ENCODE peak calls at places on chromosome 2, in five cellular contexts. I is uterus, A is IMR-90, Q is psoas muscle, U is H7. S is an unnamed sample. For H3K36me3, the result is how much of the 10 kb centered on the place peaks cover.

GRCh38 chr2:172878260-172878659 is 142.6 kb downstream of the RAPGEF4 start:
- DNase-seq in U (no peak), A (peak), Q (no peak), I (no peak), S (no peak)

GRCh38 chr2:210269148-210269547 is 43.9 kb upstream of the ACADL start:
- DNase-seq in I (no peak), Q (no peak), A (no peak), U (peak), S (no peak)

GRCh38 chr2:67625671-67626070 is 228.5 kb downstream of the ETAA1 start:
- DNase-seq in A (peak), U (no peak), Q (no peak), I (no peak), S (no peak)

GRCh38 chr2:795245-796041 is 118.2 kb upstream of the TMEM18 start:
- DNase-seq in Q (peak), I (peak), A (no peak), U (no peak), S (no peak)

GRCh38 chr2:33207336-33207735 is 260.6 kb downstream of the LTBP1 start:
- DNase-seq in Q (no peak), U (no peak), I (no peak), A (no peak), S (no peak)

GRCh38 chr2:207341816-207342215 is 176.1 kb upstream of the KLF7 start:
- DNase-seq in I (no peak), Q (no peak), A (no peak), U (no peak), S (no peak)

GRCh38 chr2:98444436-98445166 is at the start of gene INPP4A:
- DNase-seq in I (peak), Q (peak), A (peak), U (peak), S (peak)

GRCh38 chr2:218393750-218394290 is 5.8 kb upstream of the CTDSP1 start:
- DNase-seq in Q (no peak), A (no peak), U (peak), I (no peak), S (no peak)

GRCh38 chr2:119253114-119253702 is 29.6 kb downstream of the STEAP3 start:
- DNase-seq in I (no peak), Q (no peak), A (peak), U (no peak), S (no peak)

GRCh38 chr2:70888925-70889715 is 46.6 kb upstream of the ATP6V1B1 start:
- DNase-seq in I (no peak), A (no peak), U (peak), Q (no peak), S (peak)

GRCh38 chr2:173750332-173750731 is 214.8 kb downstream of the SP3 start:
- DNase-seq in I (no peak), A (peak), U (peak), Q (no peak), S (peak)

DNA sequence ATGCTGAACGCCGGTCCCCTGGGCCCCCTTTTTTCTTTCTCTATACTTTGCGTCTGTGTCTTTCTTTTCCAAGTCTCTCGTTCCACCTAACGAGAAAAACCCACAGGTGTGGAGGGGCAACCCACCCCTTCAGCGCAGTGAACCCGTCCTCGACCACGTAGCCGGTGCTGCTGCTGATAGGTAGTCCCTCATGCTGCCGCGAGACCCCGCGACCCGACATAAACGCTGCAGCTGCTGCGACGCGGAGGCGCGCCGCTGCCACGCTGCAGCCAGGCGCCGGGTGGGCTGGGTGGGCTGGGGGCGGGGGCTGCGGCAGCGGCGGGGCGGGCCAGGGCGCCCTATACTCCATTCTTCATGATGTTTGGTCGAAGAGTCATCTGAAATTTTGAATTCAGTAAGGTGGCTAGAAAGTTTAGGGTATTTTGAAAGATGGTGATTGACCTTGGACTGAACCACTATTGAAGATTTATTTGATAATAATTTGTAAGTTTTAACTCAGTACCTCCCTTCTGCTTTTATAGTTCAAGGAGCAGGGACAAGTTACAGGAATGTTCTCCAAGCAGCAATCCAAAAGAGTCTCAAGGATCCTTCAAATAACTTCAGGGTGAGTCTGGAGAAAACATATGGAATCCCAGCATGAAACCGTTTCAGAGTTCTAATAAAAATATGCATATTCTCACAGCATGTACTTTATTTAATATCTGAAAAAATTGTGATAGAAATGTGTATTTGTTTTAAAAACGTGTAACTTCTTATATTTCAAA is 24.1 kb downstream of the CFLAR start:
- DNase-seq in A (no peak), I (no peak), Q (no peak), U (peak), S (no peak)
- H3K4me3 ChIP-seq in A (no peak), I (no peak), Q (no peak), U (peak), S (no peak)

GRCh38 chr2:48469731-48470130 is 60.2 kb upstream of the STON1 start:
- DNase-seq in A (no peak), I (no peak), U (no peak), Q (no peak), S (no peak)
- H3K36me3 ChIP-seq in A (under half), I (under half), U (under half), Q (under half), S (under half)

DNA sequence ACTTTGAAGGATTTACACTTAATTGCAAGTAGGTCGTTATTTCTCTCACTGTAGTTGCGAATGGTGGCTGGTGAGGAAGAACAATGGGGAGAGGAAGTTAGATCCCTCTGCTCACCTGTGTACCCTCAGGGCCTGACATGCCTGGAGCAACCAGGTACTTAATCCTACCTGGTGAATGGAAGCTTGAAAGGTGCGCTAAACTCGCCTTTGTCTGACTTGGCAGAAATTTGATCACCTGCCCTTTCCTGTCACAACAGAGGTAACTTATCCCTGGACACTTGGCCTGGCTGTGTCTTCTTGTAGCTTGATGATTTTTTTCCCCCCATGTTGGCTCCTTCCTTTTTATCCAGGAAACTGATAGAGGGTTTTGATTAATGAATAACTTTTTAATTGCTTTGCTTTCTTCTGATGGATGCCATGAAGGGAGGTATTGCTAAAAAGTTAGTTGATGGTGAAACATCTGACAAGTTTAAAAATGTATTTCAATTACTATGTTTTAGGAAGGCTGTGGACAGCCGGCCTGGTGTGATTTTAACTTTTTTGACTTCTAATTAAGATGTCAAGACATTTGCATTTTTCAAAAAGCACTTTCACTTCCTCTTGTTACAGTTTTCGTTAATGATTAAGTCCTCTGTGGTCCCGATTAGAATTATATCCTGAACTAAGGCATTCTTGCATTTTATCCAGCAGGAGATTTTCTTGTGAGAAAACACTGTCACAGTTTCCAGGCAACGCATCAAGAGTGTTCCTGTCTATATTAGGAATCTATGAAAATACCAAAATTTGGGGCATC is 9.2 kb downstream of the SGPP2 start:
- DNase-seq in U (peak), Q (no peak), A (no peak), I (no peak), S (no peak)
- H3K4me3 ChIP-seq in U (no peak), Q (no peak), A (no peak), I (no peak), S (no peak)

GRCh38 chr2:227536445-227536844 is 62.2 kb upstream of the SCYGR2 start:
- DNase-seq in I (no peak), A (no peak), U (no peak), Q (no peak), S (no peak)

GRCh38 chr2:227539465-227539956 is 59.2 kb upstream of the SCYGR2 start:
- DNase-seq in U (no peak), Q (no peak), I (no peak), A (no peak), S (no peak)

GRCh38 chr2:227528803-227529202 is 56.8 kb downstream of the AGFG1 start:
- DNase-seq in A (no peak), U (no peak), Q (no peak), I (no peak), S (no peak)

GRCh38 chr2:227529871-227530270 is 57.9 kb downstream of the AGFG1 start:
- DNase-seq in I (no peak), A (no peak), Q (no peak), U (no peak), S (no peak)

GRCh38 chr2:227534714-227535113 is 62.8 kb downstream of the AGFG1 start:
- DNase-seq in Q (no peak), U (no peak), A (no peak), I (no peak), S (no peak)
- H3K36me3 ChIP-seq in Q (half or more), U (under half), A (under half), I (under half), S (under half)

GRCh38 chr2:9471212-9471611 is 3.1 kb upstream of the IAH1 start:
- DNase-seq in A (no peak), Q (no peak), U (no peak), I (no peak), S (no peak)

GRCh38 chr2:9473985-9474360 is 378 bp upstream of the IAH1 start:
- DNase-seq in U (peak), A (no peak), Q (peak), I (peak), S (peak)

GRCh38 chr2:9474361-9475117 is at the start of gene IAH1:
- DNase-seq in A (no peak), Q (peak), U (peak), I (peak), S (peak)

GRCh38 chr2:9477914-9478313 is 3.6 kb downstream of the IAH1 start:
- DNase-seq in U (no peak), I (no peak), Q (no peak), A (no peak), S (no peak)

GRCh38 chr2:9473308-9473984 is 905 bp upstream of the IAH1 start:
- DNase-seq in A (no peak), I (no peak), U (peak), Q (no peak), S (no peak)
- H3K4me3 ChIP-seq in A (no peak), I (peak), U (peak), Q (peak), S (no peak)

GRCh38 chr2:189772212-189772611 is 9.6 kb upstream of the OSGEPL1 start:
- DNase-seq in U (no peak), I (no peak), Q (no peak), A (no peak), S (no peak)
- H3K36me3 ChIP-seq in U (under half), I (under half), Q (half or more), A (under half), S (half or more)

GRCh38 chr2:161090401-161090800 is 69.8 kb upstream of the TANK start:
- DNase-seq in A (peak), Q (peak), U (no peak), I (no peak), S (no peak)

GRCh38 chr2:161088658-161089350 is 71.4 kb upstream of the TANK start:
- DNase-seq in A (no peak), I (no peak), Q (no peak), U (no peak), S (no peak)

GRCh38 chr2:161085041-161085598 is 75.1 kb upstream of the TANK start:
- DNase-seq in Q (no peak), I (no peak), U (no peak), A (peak), S (no peak)
- H3K4me3 ChIP-seq in Q (no peak), I (no peak), U (no peak), A (no peak), S (no peak)

DNA sequence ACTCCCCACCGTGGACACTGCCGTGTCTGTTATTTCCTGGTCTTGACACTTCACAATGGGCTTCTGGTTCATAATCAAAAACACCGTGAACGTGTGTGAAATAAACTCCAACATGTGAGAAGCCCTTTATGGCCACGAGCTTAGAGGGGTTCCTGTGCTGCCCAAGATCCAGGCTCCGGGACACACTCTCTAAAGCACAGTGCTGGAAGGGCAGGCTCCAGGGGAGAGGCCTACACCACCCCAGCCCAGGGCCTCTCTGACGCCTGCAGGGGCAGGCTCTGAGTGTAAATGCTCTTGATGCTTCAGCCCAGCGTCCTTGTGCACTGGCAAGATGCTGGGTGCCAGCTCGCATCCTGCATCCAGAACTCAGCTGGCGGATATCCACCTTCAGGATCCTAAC is 13.7 kb downstream of the CHST10 start:
- DNase-seq in Q (no peak), U (no peak), I (no peak), A (no peak), S (no peak)
- H3K36me3 ChIP-seq in Q (under half), U (under half), I (under half), A (under half), S (under half)

GRCh38 chr2:43082878-43083261 is 143.5 kb downstream of the ZFP36L2 start:
- DNase-seq in U (no peak), A (no peak), I (no peak), Q (no peak), S (no peak)
- H3K4me3 ChIP-seq in U (no peak), A (no peak), I (no peak), Q (no peak), S (no peak)

DNA sequence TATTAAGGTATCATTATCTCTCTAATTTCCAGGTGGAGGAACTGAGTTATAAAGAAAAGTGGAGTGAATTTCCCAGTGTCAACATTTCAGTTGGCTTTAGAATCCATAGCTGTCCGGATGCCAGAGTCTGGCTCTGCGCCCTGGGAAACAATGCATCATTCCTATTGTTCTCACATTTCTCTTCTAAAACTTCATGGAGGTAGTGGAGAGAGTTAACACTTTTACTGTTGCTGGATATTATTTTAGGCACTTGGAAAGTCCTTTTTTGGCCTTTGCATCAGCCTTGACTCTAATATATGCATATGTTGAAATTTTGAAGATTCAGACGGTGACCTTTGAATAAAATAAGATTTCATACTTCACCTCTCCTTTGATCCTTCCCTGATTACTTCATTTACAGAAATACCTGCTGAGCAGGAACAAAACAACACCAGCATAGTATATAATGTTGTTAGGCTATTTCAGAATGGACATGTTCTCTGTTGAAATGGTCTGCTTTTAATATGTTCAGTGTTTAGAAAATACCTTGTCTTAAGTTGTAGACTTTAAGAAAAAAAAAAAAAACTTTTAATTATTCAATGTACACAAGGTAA is 148.8 kb downstream of the EPHA4 start:
- DNase-seq in A (no peak), I (no peak), Q (no peak), U (no peak), S (no peak)
- H3K36me3 ChIP-seq in A (under half), I (under half), Q (under half), U (under half), S (under half)

S was measured in WERI-Rb-1.